ENCODE peak calls at places on chromosome 4, in four cellular contexts. N, V, X and A are unnamed samples.
A peak's percentile ranks its signal among the peaks of the same experiment; 100 is the strongest.

GRCh38 chr4:77777135-77777777 is 41.9 kb downstream of the CNOT6L start:
- DNase-seq in V (no peak), X (peak; percentile 58), N (no peak), A (no peak)

GRCh38 chr4:150252306-150252705 is 174.1 kb downstream of the DCLK2 start:
- DNase-seq in X (no peak), V (no peak), N (no peak), A (no peak)

GRCh38 chr4:158856852-158857251 is 88.0 kb downstream of the FNIP2 start:
- DNase-seq in X (peak; percentile 71), N (no peak), V (no peak), A (peak; percentile 58)

GRCh38 chr4:78200949-78201348 is 143.8 kb downstream of the FRAS1 start:
- DNase-seq in V (no peak), X (no peak), N (no peak), A (no peak)

GRCh38 chr4:44738615-44739014 is 12.3 kb upstream of the GNPDA2 start:
- DNase-seq in N (no peak), V (no peak), X (peak; percentile 13), A (peak; percentile 33)

GRCh38 chr4:108058685-108059440 is 69.2 kb downstream of the HADH start:
- DNase-seq in V (no peak), X (peak; percentile 7), N (no peak), A (no peak)

GRCh38 chr4:71930459-71930858 is 101.3 kb upstream of the NPFFR2 start:
- DNase-seq in X (no peak), N (no peak), V (no peak), A (no peak)

GRCh38 chr4:141807501-141807900 is 171.1 kb downstream of the IL15 start:
- DNase-seq in N (no peak), X (peak; percentile 4), V (no peak), A (no peak)

GRCh38 chr4:8260656-8261111 is 8.9 kb upstream of the HTRA3 start:
- DNase-seq in N (no peak), V (no peak), X (peak; percentile 70), A (peak; percentile 81)

GRCh38 chr4:653831-654525 is 20.1 kb downstream of the ATP5ME start:
- DNase-seq in X (no peak), N (peak; percentile 27), V (no peak), A (no peak)

GRCh38 chr4:56674984-56675383 is 6.1 kb downstream of the HOPX start:
- DNase-seq in V (no peak), X (no peak), N (no peak), A (peak; percentile 81)

GRCh38 chr4:79290376-79290775 is 35.5 kb downstream of the NAA11 start:
- DNase-seq in V (no peak), N (no peak), X (no peak), A (no peak)

GRCh38 chr4:8269535-8270417 is at the start of gene HTRA3:
- DNase-seq in X (peak; percentile 86), N (no peak), V (no peak), A (no peak)

GRCh38 chr4:118989098-118990080 is 100.7 kb downstream of the SYNPO2 start:
- DNase-seq in N (no peak), V (no peak), X (peak; percentile 44), A (peak; percentile 65)

GRCh38 chr4:4655011-4655410 is 113.2 kb upstream of the STX18 start:
- DNase-seq in N (no peak), V (no peak), X (no peak), A (no peak)

GRCh38 chr4:78584863-78585576 is 33.5 kb downstream of the ANXA3 start:
- DNase-seq in X (peak; percentile 40), N (no peak), V (no peak), A (no peak)

GRCh38 chr4:81164623-81165416 is 50.2 kb downstream of the PRKG2 start:
- DNase-seq in V (no peak), N (no peak), X (peak; percentile 20), A (peak; percentile 44)

GRCh38 chr4:75892508-75892907 is 9.7 kb downstream of the PPEF2 start:
- DNase-seq in X (no peak), N (no peak), V (no peak), A (no peak)
- TF ChIP-seq CTCF in X (no peak), N (no peak), V (no peak), A (peak; percentile 9)

DNA sequence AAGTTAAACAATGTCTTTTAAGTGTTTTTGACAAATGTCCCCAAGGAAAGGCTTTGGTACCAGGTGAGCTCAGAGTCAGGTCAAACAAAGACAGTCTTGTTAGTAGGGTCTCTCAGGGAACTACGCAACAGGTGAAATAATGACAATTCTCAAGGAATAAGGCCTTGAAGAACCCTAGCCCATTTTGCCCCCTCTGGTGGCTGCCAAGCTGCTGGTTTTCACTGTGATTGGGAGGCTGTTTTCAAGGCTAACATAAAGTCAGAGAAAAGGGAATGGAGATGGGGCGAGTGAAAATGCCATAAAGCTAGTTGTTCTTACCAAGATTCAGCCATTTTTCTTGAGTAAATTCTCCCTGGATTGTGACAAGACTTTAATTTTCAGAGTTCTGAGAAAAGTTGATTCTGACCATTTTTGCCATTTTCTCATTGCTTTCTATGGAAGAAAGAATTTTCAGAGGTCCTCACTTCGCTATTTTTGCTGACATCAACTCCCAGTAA is 58.7 kb downstream of the RWDD4 start:
- DNase-seq in N (no peak), X (peak; percentile 18), V (no peak), A (no peak)
- TF ChIP-seq CTCF in N (no peak), X (peak; percentile 44), V (no peak), A (peak; percentile 54)

DNA sequence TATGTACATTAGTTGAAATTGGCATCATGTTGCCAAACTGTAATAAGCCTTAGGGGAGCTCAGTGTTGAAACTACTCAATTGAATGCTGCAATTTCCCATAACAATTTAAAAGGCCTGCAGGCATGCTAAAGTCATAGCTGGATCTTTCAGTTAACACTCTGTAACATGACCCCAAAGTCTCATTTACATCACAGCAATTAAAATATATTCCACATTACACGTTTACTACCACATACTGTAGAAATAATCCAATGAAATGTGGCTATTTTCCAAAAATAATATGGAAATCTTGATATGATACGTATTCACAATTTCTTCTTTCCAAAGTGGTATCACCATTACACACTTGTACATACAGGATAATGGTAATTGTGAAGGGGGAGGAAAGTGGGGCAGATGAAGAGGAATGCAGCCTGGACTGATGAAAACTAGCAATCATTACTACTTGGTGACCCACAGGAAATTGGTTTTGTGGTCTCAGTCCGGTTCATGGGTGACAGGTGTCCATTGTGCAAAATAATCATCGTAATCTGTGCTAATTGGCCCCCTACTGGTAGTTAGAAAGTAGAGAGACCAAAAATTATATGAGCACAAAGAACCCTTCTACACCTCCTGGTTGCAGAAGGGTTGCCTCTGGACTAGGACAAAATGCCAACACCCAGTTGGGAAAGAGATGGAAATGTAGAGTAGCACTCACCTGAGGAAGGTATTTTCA is 63.7 kb downstream of the TENM3 start:
- DNase-seq in V (no peak), X (no peak), N (no peak), A (peak; percentile 36)
- TF ChIP-seq CTCF in V (no peak), X (peak; percentile 36), N (no peak), A (peak; percentile 27)

GRCh38 chr4:70654605-70655011 is 11.7 kb downstream of the JCHAIN start:
- DNase-seq in V (no peak), N (no peak), X (peak; percentile 27), A (no peak)

GRCh38 chr4:70657326-70657725 is 9.0 kb downstream of the JCHAIN start:
- DNase-seq in V (no peak), N (no peak), X (no peak), A (no peak)

DNA sequence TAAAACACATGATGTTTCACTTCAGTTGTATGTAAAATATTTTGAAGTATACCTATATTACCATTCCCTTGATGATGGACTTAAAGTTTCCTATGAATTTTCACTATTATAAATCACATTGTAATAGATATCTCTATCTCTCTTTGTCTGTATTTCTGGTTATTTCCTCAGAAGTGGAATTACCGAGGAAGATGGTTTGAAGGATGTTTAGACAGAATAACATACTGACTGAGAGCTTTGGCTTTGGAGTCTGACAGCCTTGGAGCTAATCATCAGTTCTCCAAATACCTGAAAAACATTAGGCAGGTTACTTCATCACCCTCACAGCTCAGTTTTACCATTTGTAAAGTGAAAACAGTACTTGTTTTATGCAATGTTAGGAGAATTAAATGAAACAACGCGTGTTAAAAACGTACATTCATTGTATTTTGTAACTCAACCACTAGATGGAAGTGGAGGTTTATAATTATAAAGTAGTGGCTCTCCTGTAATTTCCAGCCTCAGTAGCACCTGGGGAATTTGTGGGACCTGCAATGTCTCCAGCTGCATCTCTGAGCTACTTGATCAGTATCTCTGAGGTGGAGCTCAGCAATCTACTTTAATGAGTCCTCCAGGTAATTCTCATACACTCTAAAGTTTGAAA is 14.3 kb downstream of the JCHAIN start:
- DNase-seq in X (peak; percentile 60), N (no peak), V (no peak), A (peak; percentile 52)
- TF ChIP-seq CTCF in X (peak; percentile 46), N (no peak), V (no peak), A (peak; percentile 41)